ENCODE peak calls at places on chromosome 11, in six cellular contexts. M is sigmoid colon, J is HL-60, A is thoracic aorta, W is fibroblast of lung, S is SK-N-SH. T is an unnamed sample.

GRCh38 chr11:8863838-8864237 is 47.2 kb upstream of the AKIP1 start:
- DNase-seq in M (no peak), J (no peak), A (no peak), W (peak; percentile 64), S (no peak), T (peak; percentile 78)

GRCh38 chr11:9831122-9831521 is 167.2 kb downstream of the SWAP70 start:
- DNase-seq in M (no peak), J (no peak), A (no peak), W (no peak), S (no peak), T (no peak)

GRCh38 chr11:102564110-102564509 is 33.6 kb upstream of the MMP7 start:
- DNase-seq in M (no peak), J (no peak), A (no peak), W (peak; percentile 70), S (no peak), T (peak; percentile 99)

GRCh38 chr11:124841186-124841585 is 24.0 kb upstream of the ROBO3 start:
- DNase-seq in M (no peak), J (no peak), A (no peak), W (no peak), S (no peak), T (peak; percentile 64)

GRCh38 chr11:109697140-109697843 is 275.3 kb downstream of the C11orf87 start:
- DNase-seq in M (no peak), J (peak; percentile 40), A (no peak), W (peak; percentile 54), S (peak; percentile 35), T (peak; percentile 76)

GRCh38 chr11:125376117-125376516 is 119.9 kb downstream of the FEZ1 start:
- DNase-seq in M (peak; percentile 67), J (no peak), A (peak; percentile 58), W (no peak), S (no peak), T (peak; percentile 63)

GRCh38 chr11:12235945-12236743 is 125.8 kb downstream of the MICAL2 start:
- DNase-seq in M (no peak), J (peak; percentile 41), A (no peak), W (peak; percentile 80), S (peak; percentile 55), T (peak; percentile 62)

GRCh38 chr11:60982184-60982583 is 10.7 kb downstream of the CD6 start:
- DNase-seq in M (no peak), J (no peak), A (no peak), W (no peak), S (no peak), T (no peak)

DNA sequence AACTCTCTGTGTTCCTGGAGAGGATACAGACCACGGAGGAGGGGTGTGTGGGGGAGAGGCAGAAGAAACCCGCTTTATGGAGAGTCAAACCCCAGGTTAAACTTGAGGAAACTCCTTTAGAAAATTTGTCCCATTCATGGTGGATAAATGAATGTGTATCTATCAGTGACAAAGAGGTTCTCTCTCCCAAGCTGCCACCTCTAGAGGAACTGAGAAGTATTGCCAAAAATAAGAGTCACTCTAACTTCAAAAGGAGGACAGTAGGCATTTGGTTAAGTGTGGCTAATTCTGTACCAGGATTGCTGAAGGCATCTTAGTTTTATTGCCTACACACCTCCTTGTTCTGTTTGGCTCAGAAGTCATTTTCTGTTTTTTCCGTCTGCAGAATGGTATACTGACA is 189.0 kb upstream of the MPPED2 start:
- DNase-seq in M (no peak), J (no peak), A (no peak), W (no peak), S (no peak), T (no peak)
- TF ChIP-seq CTCF in M (no peak), J (no peak), A (no peak), W (no peak), S (no peak), T (no peak)

DNA sequence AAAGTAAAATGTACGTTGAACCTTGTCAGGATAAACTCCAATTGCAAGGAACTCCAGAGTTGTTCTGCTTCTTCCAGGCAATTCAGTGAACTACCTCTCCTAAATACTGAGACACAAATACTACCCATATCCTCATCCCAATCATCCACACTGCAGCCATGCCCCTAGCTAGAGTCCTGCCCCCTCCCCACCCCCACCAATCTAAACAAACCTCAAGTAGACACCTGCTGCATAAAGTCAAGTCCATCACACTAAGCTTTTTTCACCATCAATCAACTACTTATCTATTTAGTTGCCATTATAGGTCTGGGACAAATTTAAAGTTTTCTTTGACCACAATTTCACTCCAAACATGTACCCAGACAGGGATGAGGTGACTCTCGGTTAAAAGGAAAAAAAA is 93.2 kb upstream of the APOA1 start:
- DNase-seq in M (no peak), J (no peak), A (no peak), W (no peak), S (no peak), T (no peak)
- H3K4me3 ChIP-seq in M (peak overlapping the region; percentile 35), J (no peak overlapping the region), A (peak overlapping the region; percentile 51), W (no peak overlapping the region), S (no peak overlapping the region), T (no peak overlapping the region)

DNA sequence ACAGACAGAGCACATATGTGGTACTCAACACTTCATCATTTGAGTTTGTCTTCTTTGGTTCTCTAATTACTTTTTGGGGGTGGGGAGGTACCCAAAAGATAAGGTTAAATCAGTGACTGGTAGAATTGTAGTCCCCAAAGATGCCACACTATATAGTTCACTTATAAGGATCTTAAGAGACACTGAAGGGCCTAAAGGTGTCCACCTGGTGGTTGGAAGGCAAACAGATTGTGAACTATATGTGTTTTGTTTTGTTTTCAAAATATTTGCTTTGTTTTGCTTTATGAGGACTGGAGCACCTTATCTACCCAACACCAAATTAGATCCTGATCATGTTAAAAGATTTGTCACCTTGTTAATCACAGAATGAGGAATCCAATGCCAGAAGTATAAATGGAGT is 136.1 kb downstream of the DCDC1 start:
- DNase-seq in M (no peak), J (no peak), A (no peak), W (peak; percentile 8), S (no peak), T (peak; percentile 34)
- TF ChIP-seq CTCF in M (no peak), J (no peak), A (no peak), W (no peak), S (peak; percentile 45), T (peak; percentile 50)

DNA sequence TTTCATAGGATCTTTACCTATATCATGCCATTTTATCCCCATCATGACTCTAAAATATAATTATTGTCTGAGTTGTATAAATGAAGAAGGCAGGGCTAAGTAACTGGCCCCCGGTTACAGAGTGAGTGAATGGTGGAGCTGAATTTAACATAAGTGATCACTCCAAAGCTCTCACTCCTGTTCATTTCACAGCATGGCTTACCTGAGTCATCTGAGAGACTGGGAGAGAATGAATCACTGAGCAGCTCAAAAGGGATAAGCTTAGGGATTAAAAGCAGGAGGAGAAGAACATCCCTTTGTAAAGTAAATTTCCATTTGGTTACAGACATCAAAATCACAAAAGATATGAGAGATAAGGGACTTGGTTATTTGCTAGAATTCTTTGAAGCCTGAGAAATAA is 294.0 kb upstream of the CTSC start:
- DNase-seq in M (no peak), J (no peak), A (no peak), W (no peak), S (no peak), T (peak; percentile 66)
- H3K4me3 ChIP-seq in M (no peak overlapping the region), J (no peak overlapping the region), A (no peak overlapping the region), W (no peak overlapping the region), S (no peak overlapping the region), T (no peak overlapping the region)

GRCh38 chr11:134584001-134584561 is 172.0 kb upstream of the B3GAT1 start:
- DNase-seq in M (no peak), J (no peak), A (no peak), W (no peak), S (peak; percentile 74), T (no peak)
- TF ChIP-seq CTCF in M (no peak), J (no peak), A (no peak), W (no peak), S (no peak), T (no peak)

T was measured in bronchial epithelial cell.